ENCODE peak calls at places on chromosomes 5 and 9, in ten cellular contexts. X is transverse colon; M is mammary epithelial cell; A is epithelial cell of esophagus; Y is activated CD8-positive, alpha-beta T cell treated with anti-CD3 and anti-CD28 coated beads for 36 hours; P is lung; O is psoas muscle; Q is kidney epithelial cell; R is retinal pigment epithelial cell; J is mesothelial cell of epicardium. H is an unnamed sample.

GRCh38 chr9:133023117-133023890 is 7.5 kb upstream of the GTF3C5 start:
- DNase-seq in X (peak; percentile 67), M (no peak), A (peak; percentile 22), Y (peak; percentile 90), P (no peak), O (no peak), Q (no peak), R (no peak), J (no peak), H (no peak)

GRCh38 chr9:117715411-117715989 is 11.3 kb downstream of the TLR4 start:
- DNase-seq in X (no peak), M (no peak), A (no peak), Y (no peak), P (no peak), O (no peak), Q (no peak), R (no peak), J (no peak), H (no peak)

GRCh38 chr9:36101916-36102741 is 34.4 kb upstream of the GLIPR2 start:
- DNase-seq in X (no peak), M (peak; percentile 97), A (peak; percentile 86), Y (no peak), P (no peak), O (peak; percentile 26), Q (peak; percentile 94), R (peak; percentile 58), J (no peak), H (no peak)

GRCh38 chr5:140611020-140611521 is 21.9 kb downstream of the CD14 start:
- DNase-seq in X (no peak), M (no peak), A (no peak), Y (no peak), P (no peak), O (no peak), Q (no peak), R (no peak), J (no peak), H (no peak)

GRCh38 chr5:149837680-149838269 is 106.8 kb downstream of the PDE6A start:
- DNase-seq in X (peak; percentile 69), M (peak; percentile 56), A (peak; percentile 80), Y (peak; percentile 32), P (no peak), O (peak; percentile 61), Q (no peak), R (no peak), J (peak; percentile 62), H (peak; percentile 64)

GRCh38 chr5:129767927-129768380 is 20.1 kb downstream of the MINAR2 start:
- DNase-seq in X (peak; percentile 68), M (peak; percentile 84), A (peak; percentile 93), Y (peak; percentile 80), P (peak; percentile 67), O (peak; percentile 19), Q (peak; percentile 39), R (peak; percentile 74), J (peak; percentile 75), H (peak; percentile 55)

GRCh38 chr9:92424340-92424739 is at the start of gene OMD:
- DNase-seq in X (no peak), M (no peak), A (no peak), Y (no peak), P (no peak), O (no peak), Q (no peak), R (no peak), J (no peak), H (no peak)

GRCh38 chr9:99137225-99137624 is 32.3 kb downstream of the TGFBR1 start:
- DNase-seq in X (no peak), M (no peak), A (no peak), Y (no peak), P (no peak), O (no peak), Q (no peak), R (no peak), J (no peak), H (no peak)

GRCh38 chr9:89837911-89838310 is 233.1 kb downstream of the GADD45G start:
- DNase-seq in X (no peak), M (no peak), A (no peak), Y (no peak), P (no peak), O (no peak), Q (no peak), R (no peak), J (no peak), H (no peak)

GRCh38 chr5:148385094-148385493 is 1.3 kb downstream of the FBXO38 start:
- DNase-seq in X (no peak), M (no peak), A (no peak), Y (no peak), P (no peak), O (no peak), Q (no peak), R (no peak), J (no peak), H (no peak)

GRCh38 chr5:166722939-166723338 is 1568.5 kb upstream of the WWC1 start:
- DNase-seq in X (no peak), M (peak; percentile 86), A (peak; percentile 94), Y (peak; percentile 7), P (no peak), O (no peak), Q (peak; percentile 85), R (no peak), J (no peak), H (no peak)

GRCh38 chr5:169933624-169934023 is 46.7 kb downstream of the INSYN2B start:
- DNase-seq in X (no peak), M (no peak), A (no peak), Y (no peak), P (no peak), O (no peak), Q (no peak), R (no peak), J (no peak), H (no peak)

DNA sequence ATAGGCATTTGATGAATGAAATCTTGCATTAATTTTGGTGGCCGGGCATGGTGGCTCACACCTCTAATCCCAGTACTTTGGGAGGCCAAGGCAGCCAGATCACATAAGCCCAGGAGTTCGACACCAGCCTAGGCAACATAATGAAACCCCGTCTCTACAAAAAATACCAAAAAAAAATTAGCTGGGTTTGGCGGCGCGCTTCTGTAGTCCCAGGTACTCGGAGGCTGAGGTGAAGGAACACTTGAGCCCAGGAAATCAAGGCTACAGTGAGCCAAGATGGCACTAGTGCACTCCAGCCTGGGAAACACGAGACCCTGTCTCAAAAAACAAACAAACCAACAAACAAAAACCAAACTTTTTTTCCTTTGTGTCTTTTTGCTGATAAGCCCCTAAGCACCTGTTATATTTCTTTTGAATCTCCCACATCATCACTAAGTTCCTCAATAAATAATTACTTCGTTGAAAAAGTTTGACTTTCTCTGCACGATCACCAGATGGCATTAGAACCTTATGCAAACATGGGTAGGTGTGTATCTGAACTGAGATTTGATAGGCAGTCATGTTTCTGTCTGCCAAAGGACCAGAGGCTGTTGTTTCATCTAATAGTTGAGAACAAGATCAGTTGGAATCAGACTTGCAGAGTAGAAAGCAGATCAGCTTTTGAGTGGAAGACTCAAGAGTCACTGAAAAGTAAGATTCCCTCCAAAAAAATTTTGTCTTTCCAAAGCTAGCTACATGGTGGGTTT is 5.5 kb upstream of the MATR3 start:
- DNase-seq in X (no peak), M (no peak), A (peak; percentile 60), Y (no peak), P (no peak), O (no peak), Q (no peak), R (no peak), J (no peak), H (no peak)
- TF ChIP-seq CTCF in X (no peak), M (peak; percentile 30), A (peak; percentile 33), Y (no peak), P (no peak), O (peak; percentile 7), Q (no peak), R (no peak), J (no peak), H (peak; percentile 21)

DNA sequence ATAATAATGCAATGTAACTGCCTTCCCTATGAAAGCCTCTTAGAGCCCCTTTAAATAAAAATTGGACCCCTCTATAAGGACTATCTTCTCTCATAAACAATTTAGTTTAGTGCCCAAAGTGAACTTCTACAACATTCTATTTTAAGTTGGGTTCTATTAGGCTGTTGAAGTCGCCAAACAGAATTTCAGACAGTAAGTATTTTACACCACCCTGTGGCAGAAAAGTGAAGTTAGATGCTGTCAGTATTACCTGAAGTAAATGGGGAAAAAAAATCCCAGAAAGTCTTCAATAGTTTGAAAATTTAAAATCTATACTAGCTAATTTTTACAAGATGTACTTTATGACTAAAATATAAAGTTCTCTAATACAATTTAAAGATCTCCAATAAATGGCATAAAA is 29.5 kb downstream of the CAAP1 start:
- DNase-seq in X (no peak), M (no peak), A (peak; percentile 3), Y (no peak), P (no peak), O (no peak), Q (no peak), R (no peak), J (no peak), H (no peak)
- TF ChIP-seq CTCF in X (no peak), M (peak; percentile 44), A (peak; percentile 42), Y (peak; percentile 29), P (no peak), O (peak; percentile 18), Q (peak; percentile 43), R (peak; percentile 53), J (peak; percentile 25), H (peak; percentile 36)

DNA sequence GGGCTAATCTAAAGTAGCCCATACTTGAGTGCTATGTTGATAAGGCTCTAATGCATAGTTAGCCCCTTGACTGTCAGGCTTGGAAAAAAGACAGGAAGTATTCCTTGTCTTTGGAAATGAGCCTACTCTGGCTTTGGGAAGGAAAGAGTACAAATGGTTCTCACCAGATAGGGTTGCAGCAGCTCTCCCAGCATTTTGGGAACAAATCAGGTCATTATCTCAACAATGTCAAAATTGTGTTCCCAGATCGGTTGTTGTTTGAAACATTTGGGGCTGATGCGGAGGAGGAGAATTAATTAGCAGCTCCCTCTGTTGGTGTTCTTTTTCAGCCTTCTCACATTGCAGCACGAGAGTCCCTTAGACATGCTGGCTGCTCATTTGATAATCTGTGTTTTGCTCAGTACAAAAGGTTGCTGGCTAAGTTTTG is 294.7 kb upstream of the DMRT1 start:
- DNase-seq in X (no peak), M (no peak), A (peak; percentile 33), Y (no peak), P (no peak), O (no peak), Q (no peak), R (no peak), J (no peak), H (no peak)
- TF ChIP-seq CTCF in X (peak; percentile 33), M (peak; percentile 42), A (peak; percentile 45), Y (no peak), P (no peak), O (peak; percentile 44), Q (peak; percentile 37), R (peak; percentile 53), J (no peak), H (no peak)

DNA sequence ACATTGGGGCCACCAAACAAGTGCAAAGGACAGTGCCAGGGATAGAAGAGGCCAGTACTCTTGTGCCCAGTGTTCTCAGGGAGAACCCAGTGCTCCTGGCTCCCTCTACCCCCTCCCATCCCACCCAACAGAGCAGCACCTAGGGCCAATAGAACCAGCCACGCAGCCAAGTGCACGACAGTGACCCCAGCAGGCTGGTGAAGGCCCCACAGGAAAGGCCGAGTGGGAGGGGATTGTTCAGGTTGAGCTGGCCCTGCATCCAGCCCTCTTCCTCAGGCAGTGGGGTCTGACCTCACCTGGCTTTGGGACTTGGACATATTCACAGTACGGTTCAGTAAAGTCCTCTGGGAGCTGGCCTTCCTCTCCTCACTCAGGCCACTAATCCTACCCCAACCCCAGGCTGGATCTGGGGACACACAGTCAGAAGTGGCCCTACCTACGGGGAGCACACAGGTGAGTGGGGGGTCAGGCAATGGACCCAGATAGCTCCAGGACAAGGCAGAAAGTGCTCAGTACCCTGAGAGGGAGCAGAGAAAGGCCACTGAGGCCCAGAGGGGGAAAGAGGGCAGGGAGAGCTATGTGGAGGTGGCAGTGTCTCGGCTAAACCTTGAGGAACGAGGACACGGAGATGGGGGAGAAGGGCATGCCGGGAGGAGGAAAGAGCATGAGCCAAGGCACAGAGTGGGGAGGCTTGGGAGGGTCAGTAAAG is 25.4 kb downstream of the POLR1E start:
- DNase-seq in X (no peak), M (no peak), A (no peak), Y (peak; percentile 33), P (no peak), O (no peak), Q (no peak), R (no peak), J (no peak), H (no peak)
- TF ChIP-seq CTCF in X (no peak), M (no peak), A (no peak), Y (no peak), P (no peak), O (no peak), Q (no peak), R (peak; percentile 38), J (no peak), H (peak; percentile 53)

H was measured in GM13977.